ENCODE peak calls at places on chromosome 22, in four cellular contexts. One of them, this sample, is unnamed. For H3K4me1, the result is how much of the 10 kb centered on the place peaks cover.

GRCh38 chr22:33772793-33773192 is 147.5 kb downstream of the LARGE1 start:
- DNase-seq in HepG2: no peak
- DNase-seq in K562: no peak
- DNase-seq in H1: no peak
- DNase-seq in this sample: no peak

GRCh38 chr22:30921108-30921507 is 47.5 kb downstream of the MORC2 start:
- DNase-seq in HepG2: no peak
- DNase-seq in K562: no peak
- DNase-seq in H1: peak
- DNase-seq in this sample: no peak

GRCh38 chr22:49667236-49667635 is 160.4 kb downstream of the BRD1 start:
- DNase-seq in HepG2: no peak
- DNase-seq in K562: no peak
- DNase-seq in H1: peak
- DNase-seq in this sample: no peak

GRCh38 chr22:46293591-46294260 is 2.9 kb upstream of the GTSE1 start:
- DNase-seq in HepG2: no peak
- DNase-seq in K562: no peak
- DNase-seq in H1: no peak
- DNase-seq in this sample: no peak

GRCh38 chr22:28435271-28435825 is 244.3 kb downstream of the TTC28 start:
- DNase-seq in HepG2: no peak
- DNase-seq in K562: no peak
- DNase-seq in H1: no peak
- DNase-seq in this sample: no peak

GRCh38 chr22:17835256-17835655 is 61.0 kb upstream of the BID start:
- DNase-seq in HepG2: no peak
- DNase-seq in K562: no peak
- DNase-seq in H1: no peak
- DNase-seq in this sample: no peak

GRCh38 chr22:27670701-27671412 is 130.7 kb downstream of the MN1 start:
- DNase-seq in HepG2: peak
- DNase-seq in K562: peak
- DNase-seq in H1: peak
- DNase-seq in this sample: no peak

GRCh38 chr22:40560551-40560950 is 76.0 kb downstream of the MRTFA start:
- DNase-seq in HepG2: no peak
- DNase-seq in K562: peak
- DNase-seq in H1: no peak
- DNase-seq in this sample: no peak

GRCh38 chr22:26658671-26659478 is 1.5 kb downstream of the MIAT start:
- DNase-seq in HepG2: no peak
- DNase-seq in K562: peak
- DNase-seq in H1: peak
- DNase-seq in this sample: peak

GRCh38 chr22:41687901-41688364 is 734 bp downstream of the SNU13 start:
- DNase-seq in HepG2: no peak
- DNase-seq in K562: peak
- DNase-seq in H1: no peak
- DNase-seq in this sample: peak

GRCh38 chr22:45887202-45888131 is 89.5 kb downstream of the WNT7B start:
- DNase-seq in HepG2: no peak
- DNase-seq in K562: no peak
- DNase-seq in H1: no peak
- DNase-seq in this sample: no peak

GRCh38 chr22:45639747-45640102 is 31.9 kb upstream of the ATXN10 start:
- DNase-seq in HepG2: no peak
- DNase-seq in K562: no peak
- DNase-seq in H1: no peak
- DNase-seq in this sample: no peak

GRCh38 chr22:41290262-41291221 is 4.6 kb upstream of the RANGAP1 start:
- DNase-seq in HepG2: peak
- DNase-seq in K562: no peak
- DNase-seq in H1: peak
- DNase-seq in this sample: peak

GRCh38 chr22:49365191-49365837 is 462.4 kb downstream of the BRD1 start:
- DNase-seq in HepG2: no peak
- DNase-seq in K562: no peak
- DNase-seq in H1: no peak
- DNase-seq in this sample: no peak

GRCh38 chr22:46047841-46048595 is 71.1 kb upstream of the WNT7B start:
- DNase-seq in HepG2: no peak
- DNase-seq in K562: no peak
- DNase-seq in H1: no peak
- DNase-seq in this sample: no peak

GRCh38 chr22:44085743-44086741 is 61.9 kb downstream of the PARVB start:
- DNase-seq in HepG2: peak
- DNase-seq in K562: peak
- DNase-seq in H1: no peak
- DNase-seq in this sample: peak

GRCh38 chr22:45585946-45586540 is 83.4 kb downstream of the FBLN1 start:
- DNase-seq in HepG2: no peak
- DNase-seq in K562: no peak
- DNase-seq in H1: no peak
- DNase-seq in this sample: no peak

GRCh38 chr22:23067691-23068090 is 2.6 kb upstream of the GNAZ start:
- DNase-seq in HepG2: no peak
- DNase-seq in K562: no peak
- DNase-seq in H1: peak
- DNase-seq in this sample: no peak

GRCh38 chr22:23069502-23070357 is 589 bp upstream of the GNAZ start:
- DNase-seq in HepG2: peak
- DNase-seq in K562: peak
- DNase-seq in H1: peak
- DNase-seq in this sample: peak

GRCh38 chr22:23068096-23068831 is 2.1 kb upstream of the GNAZ start:
- DNase-seq in HepG2: no peak
- DNase-seq in K562: no peak
- DNase-seq in H1: no peak
- DNase-seq in this sample: no peak

GRCh38 chr22:23070418-23071162 is at the start of gene GNAZ:
- DNase-seq in HepG2: no peak
- DNase-seq in K562: no peak
- DNase-seq in H1: peak
- DNase-seq in this sample: no peak

GRCh38 chr22:23068832-23069385 is 1.4 kb upstream of the GNAZ start:
- DNase-seq in HepG2: no peak
- DNase-seq in K562: no peak
- DNase-seq in H1: no peak
- DNase-seq in this sample: no peak
- TF ChIP-seq RNF2 in HepG2: no peak
- TF ChIP-seq RNF2 in K562: no peak
- TF ChIP-seq RNF2 in H1: no peak
- TF ChIP-seq RNF2 in this sample: no peak

DNA sequence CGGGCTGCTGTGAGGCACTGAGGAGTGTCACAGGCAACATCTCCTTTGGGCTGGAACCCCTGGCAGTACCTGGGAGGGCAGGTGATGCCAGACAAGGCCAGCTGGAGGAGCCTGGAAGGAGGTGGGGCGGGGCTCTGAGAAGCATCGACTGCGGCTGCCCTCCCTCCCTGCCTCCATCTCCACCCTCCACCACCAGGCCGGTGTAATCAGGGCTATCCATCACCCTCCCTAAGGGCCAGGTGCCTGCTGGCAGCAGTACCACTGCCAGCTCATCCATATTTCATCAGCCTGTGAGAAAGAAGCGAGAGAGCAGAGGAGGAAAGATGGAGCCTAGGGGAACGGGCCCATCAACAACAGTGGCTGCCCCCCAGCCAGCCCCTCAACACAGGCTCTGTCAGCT is 51.4 kb upstream of the RASD2 start:
- DNase-seq in HepG2: no peak
- DNase-seq in K562: no peak
- DNase-seq in H1: no peak
- DNase-seq in this sample: no peak
- TF ChIP-seq RFX5 in HepG2: no peak
- TF ChIP-seq RFX5 in K562: no peak
- TF ChIP-seq RFX5 in H1: no peak
- TF ChIP-seq RFX5 in this sample: no peak

DNA sequence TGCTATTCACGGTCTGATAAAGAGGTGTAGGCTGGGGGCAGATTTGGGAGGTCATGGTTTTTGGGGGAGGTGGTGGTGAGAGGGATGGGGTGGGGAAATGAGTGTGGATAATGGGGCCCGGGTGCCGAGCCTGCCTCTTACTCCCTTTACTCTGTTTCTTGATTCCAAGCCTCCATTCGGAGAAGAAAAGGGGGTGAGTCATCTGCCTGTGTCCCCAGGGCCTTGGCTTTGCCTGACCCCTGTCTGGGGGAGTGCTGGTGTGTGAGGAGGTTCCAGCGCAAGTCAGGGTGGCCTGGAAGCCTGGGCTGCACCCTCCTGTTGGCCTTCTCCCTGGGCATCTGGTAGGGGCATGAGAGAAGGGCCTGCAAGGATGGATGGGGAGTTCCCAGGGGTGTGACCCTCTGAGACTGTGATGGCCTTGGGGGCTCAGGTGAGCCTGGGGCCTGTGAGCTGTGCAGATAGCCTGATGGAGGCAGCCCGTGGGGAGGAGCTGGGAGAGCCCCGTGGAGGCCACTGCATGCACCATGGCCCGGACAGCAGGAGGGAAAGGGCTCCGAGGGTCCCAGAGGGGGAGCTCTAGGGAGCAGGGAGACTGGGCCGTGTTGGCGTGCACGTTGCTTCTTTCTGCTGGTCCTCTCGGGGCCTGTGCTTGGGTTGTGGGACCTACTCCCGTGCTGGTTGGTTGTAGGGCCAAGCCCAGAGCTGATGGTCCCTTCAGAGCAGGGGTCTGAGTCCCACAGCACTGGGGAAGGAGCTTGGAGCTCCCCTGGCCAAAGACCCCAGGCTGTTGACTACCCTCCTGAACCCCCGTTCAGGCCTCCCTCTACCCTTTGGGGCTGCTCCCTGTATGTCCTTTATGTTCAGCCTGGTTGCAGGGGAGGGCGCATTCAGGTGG is 26.3 kb upstream of the ACR start:
- DNase-seq in HepG2: no peak
- DNase-seq in K562: no peak
- DNase-seq in H1: no peak
- DNase-seq in this sample: no peak
- H3K4me1 ChIP-seq in HepG2: under half
- H3K4me1 ChIP-seq in K562: under half
- H3K4me1 ChIP-seq in H1: under half
- H3K4me1 ChIP-seq in this sample: under half

DNA sequence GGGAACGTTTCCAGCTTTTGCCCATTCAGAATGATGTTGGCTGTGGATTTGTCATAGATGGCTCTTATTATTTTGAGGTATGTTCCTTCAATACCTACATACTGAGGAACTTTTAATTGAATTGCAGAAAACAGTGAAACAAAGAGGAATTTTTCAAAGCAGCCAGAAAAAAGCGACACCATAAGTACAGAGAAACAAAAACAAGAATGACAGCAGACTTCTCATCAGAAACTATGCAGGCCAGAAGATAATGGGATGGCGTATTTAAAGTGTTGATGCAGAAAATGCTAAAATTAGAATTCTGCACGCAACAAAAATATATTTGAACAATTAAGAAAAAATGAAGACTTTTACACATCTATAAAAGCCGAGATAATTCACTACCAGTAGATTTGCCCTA is 95.4 kb upstream of the TIMP3 start:
- DNase-seq in HepG2: no peak
- DNase-seq in K562: no peak
- DNase-seq in H1: no peak
- DNase-seq in this sample: no peak
- TF ChIP-seq RNF2 in HepG2: no peak
- TF ChIP-seq RNF2 in K562: no peak
- TF ChIP-seq RNF2 in H1: no peak
- TF ChIP-seq RNF2 in this sample: no peak

GRCh38 chr22:19480789-19481188 is 1.1 kb downstream of the CDC45 start:
- DNase-seq in HepG2: no peak
- DNase-seq in K562: peak
- DNase-seq in H1: no peak
- DNase-seq in this sample: no peak

GRCh38 chr22:19482297-19482696 is 2.6 kb downstream of the CDC45 start:
- DNase-seq in HepG2: no peak
- DNase-seq in K562: no peak
- DNase-seq in H1: no peak
- DNase-seq in this sample: no peak

GRCh38 chr22:19478466-19479357 is at the start of gene UFD1:
- DNase-seq in HepG2: peak
- DNase-seq in K562: peak
- DNase-seq in H1: peak
- DNase-seq in this sample: peak

GRCh38 chr22:19479358-19480172 is at the start of gene CDC45:
- DNase-seq in HepG2: peak
- DNase-seq in K562: peak
- DNase-seq in H1: peak
- DNase-seq in this sample: peak

DNA sequence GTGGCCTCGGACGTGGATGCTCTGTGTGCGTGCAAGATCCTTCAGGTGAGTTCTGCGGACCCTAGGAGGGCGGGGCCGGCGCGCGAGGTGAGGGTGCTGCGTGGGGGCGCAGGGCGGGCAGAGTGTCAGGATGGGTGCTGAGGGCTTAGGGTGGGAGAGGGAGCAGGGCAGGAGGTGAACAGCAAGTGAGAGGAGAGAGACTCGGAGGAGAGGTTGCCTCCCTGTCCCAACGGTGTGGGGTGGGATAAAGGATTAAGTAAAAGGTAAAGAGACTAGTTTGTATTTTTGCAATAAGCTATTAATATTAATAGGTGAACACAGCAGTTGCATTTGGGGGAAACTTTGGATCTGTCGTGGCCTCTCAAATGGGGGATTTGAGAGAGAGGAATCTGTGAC is 451 bp downstream of the CDC45 start:
- DNase-seq in HepG2: peak
- DNase-seq in K562: peak
- DNase-seq in H1: no peak
- DNase-seq in this sample: no peak
- TF ChIP-seq RFX5 in HepG2: no peak
- TF ChIP-seq RFX5 in K562: no peak
- TF ChIP-seq RFX5 in H1: no peak
- TF ChIP-seq RFX5 in this sample: no peak

GRCh38 chr22:39468487-39469325 is 11.9 kb downstream of the MGAT3 start:
- DNase-seq in HepG2: no peak
- DNase-seq in K562: no peak
- DNase-seq in H1: no peak
- DNase-seq in this sample: no peak

GRCh38 chr22:39469681-39470461 is 13.1 kb downstream of the MGAT3 start:
- DNase-seq in HepG2: peak
- DNase-seq in K562: no peak
- DNase-seq in H1: no peak
- DNase-seq in this sample: no peak

GRCh38 chr22:39469326-39469680 is 12.5 kb downstream of the MGAT3 start:
- DNase-seq in HepG2: no peak
- DNase-seq in K562: no peak
- DNase-seq in H1: no peak
- DNase-seq in this sample: no peak

GRCh38 chr22:39471421-39472141 is 14.8 kb downstream of the MGAT3 start:
- DNase-seq in HepG2: no peak
- DNase-seq in K562: peak
- DNase-seq in H1: no peak
- DNase-seq in this sample: no peak

GRCh38 chr22:39470462-39471335 is 13.9 kb downstream of the MGAT3 start:
- DNase-seq in HepG2: peak
- DNase-seq in K562: no peak
- DNase-seq in H1: no peak
- DNase-seq in this sample: no peak
- H3K4me1 ChIP-seq in HepG2: half or more
- H3K4me1 ChIP-seq in K562: half or more
- H3K4me1 ChIP-seq in H1: under half
- H3K4me1 ChIP-seq in this sample: under half

GRCh38 chr22:29691636-29692326 is 28.0 kb upstream of the CABP7 start:
- DNase-seq in HepG2: no peak
- DNase-seq in K562: peak
- DNase-seq in H1: no peak
- DNase-seq in this sample: no peak
- TF ChIP-seq RNF2 in HepG2: no peak
- TF ChIP-seq RNF2 in K562: no peak
- TF ChIP-seq RNF2 in H1: no peak
- TF ChIP-seq RNF2 in this sample: no peak

This sample was measured in A549.